ENCODE peak calls at places on chromosomes 13 and 19, in eight cellular contexts. Y is Calu3; K is stimulated activated CD8-positive, alpha-beta memory T cell treated with anti-CD3 and anti-CD28 coated beads, Interleukin-12 subunit alpha, Interleukin-12 subunit beta, amount 100 ng/mL, for 4 hours; E is fibroblast of pulmonary artery; F is ACHN; V is NCI-H69; L is omental fat pad; M is ELF-1. S is an unnamed sample.
A peak's percentile ranks its signal among the peaks of the same experiment; 100 is the strongest.

GRCh38 chr13:94209110-94209509 is 270.4 kb downstream of the DCT start:
- DNase-seq in Y (no peak), K (no peak), E (peak; percentile 43), F (no peak), V (peak; percentile 98), L (no peak), M (no peak), S (no peak)

GRCh38 chr13:59038824-59039223 is 1124.9 kb downstream of the DIAPH3 start:
- DNase-seq in Y (no peak), K (no peak), E (no peak), F (peak; percentile 1), V (peak; percentile 90), L (no peak), M (no peak), S (no peak)

GRCh38 chr13:45422731-45423130 is 4.6 kb upstream of the SLC25A30 start:
- DNase-seq in Y (no peak), K (no peak), E (no peak), F (no peak), V (no peak), L (no peak), M (no peak), S (no peak)

GRCh38 chr19:54319049-54319448 is 6.1 kb upstream of the LILRA5 start:
- DNase-seq in Y (no peak), K (no peak), E (no peak), F (no peak), V (no peak), L (no peak), M (no peak), S (no peak)

GRCh38 chr19:55676384-55676783 is 1.4 kb downstream of the EPN1 start:
- DNase-seq in Y (no peak), K (no peak), E (peak; percentile 31), F (no peak), V (peak; percentile 11), L (no peak), M (no peak), S (no peak)

GRCh38 chr19:28012361-28012760 is 1200.6 kb downstream of the UQCRFS1 start:
- DNase-seq in Y (no peak), K (no peak), E (no peak), F (no peak), V (no peak), L (no peak), M (peak; percentile 48), S (no peak)

GRCh38 chr13:95553271-95553588 is 710 bp downstream of the CLDN10 start:
- DNase-seq in Y (no peak), K (no peak), E (no peak), F (no peak), V (no peak), L (no peak), M (no peak), S (no peak)

GRCh38 chr19:17757125-17757524 is 5.8 kb downstream of the FCHO1 start:
- DNase-seq in Y (peak; percentile 62), K (no peak), E (peak; percentile 64), F (peak; percentile 66), V (peak; percentile 72), L (peak; percentile 71), M (no peak), S (peak; percentile 39)

GRCh38 chr13:62696490-62696889 is 1280.8 kb upstream of the PCDH20 start:
- DNase-seq in Y (no peak), K (no peak), E (no peak), F (no peak), V (no peak), L (no peak), M (no peak), S (no peak)

GRCh38 chr13:40922437-40923040 is 96.6 kb downstream of the ELF1 start:
- DNase-seq in Y (no peak), K (no peak), E (no peak), F (no peak), V (no peak), L (no peak), M (peak; percentile 35), S (no peak)